ENCODE peak calls at places on chromosomes 13 and 19, in five cellular contexts. O, K, L, N and S are unnamed samples.

GRCh38 chr13:41563501-41564001 is 106.2 kb downstream of the RGCC start:
- DNase-seq in O (peak), K (no peak), N (no peak), L (no peak), S (peak)

GRCh38 chr13:39577833-39578232 is 25.2 kb downstream of the LHFPL6 start:
- DNase-seq in L (no peak), O (no peak), K (no peak), N (no peak), S (no peak)

GRCh38 chr19:16825312-16826168 is 3.7 kb upstream of the SIN3B start:
- DNase-seq in K (peak), L (peak), N (peak), O (peak), S (peak)

GRCh38 chr19:1673645-1674292 is 21.4 kb upstream of the TCF3 start:
- DNase-seq in O (no peak), N (peak), L (no peak), K (no peak), S (no peak)

GRCh38 chr13:87666826-87667225 is 4.3 kb upstream of the SLITRK5 start:
- DNase-seq in L (no peak), N (no peak), O (no peak), K (no peak), S (no peak)

GRCh38 chr19:31348416-31349159 is 648 bp downstream of the TSHZ3 start:
- DNase-seq in O (peak), N (no peak), L (no peak), K (peak), S (no peak)

GRCh38 chr19:34500656-34501120 is 19.1 kb downstream of the WTIP start:
- DNase-seq in K (peak), N (peak), L (no peak), O (no peak), S (no peak)

GRCh38 chr19:42150353-42150752 is 18.1 kb upstream of the POU2F2 start:
- DNase-seq in O (no peak), N (peak), K (no peak), L (no peak), S (no peak)

DNA sequence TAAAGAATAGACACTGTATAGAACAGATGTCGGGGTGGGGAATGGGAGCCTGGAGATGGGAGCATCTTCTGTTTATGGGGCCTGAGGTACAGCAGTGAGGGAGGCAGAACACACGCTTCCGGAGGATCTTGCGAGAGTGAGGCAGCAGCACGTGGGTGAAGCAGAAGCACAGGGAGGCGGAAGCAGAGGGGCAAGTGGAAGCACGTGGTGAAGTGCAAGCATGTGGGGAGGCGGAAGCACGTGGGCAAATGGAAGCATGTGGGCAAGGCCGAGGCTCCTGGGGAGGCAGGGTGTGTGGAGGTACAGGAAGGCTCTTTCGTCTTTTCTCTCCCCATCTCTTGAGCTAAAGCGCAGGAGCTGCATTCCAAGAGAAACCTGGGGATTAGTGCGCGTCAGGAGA is 198.4 kb downstream of the ATP8A2 start:
- DNase-seq in O (no peak), K (no peak), L (no peak), N (no peak), S (no peak)
- TF ChIP-seq CTCF in O (no peak), K (no peak), L (no peak), N (no peak), S (no peak)

GRCh38 chr13:29418026-29418425 is 177.5 kb downstream of the SLC7A1 start:
- DNase-seq in O (no peak), K (peak), L (no peak), N (no peak), S (no peak)
- TF ChIP-seq CTCF in O (no peak), K (no peak), L (no peak), N (peak), S (no peak)

GRCh38 chr19:57587529-57587928 is 3.6 kb downstream of the ZIK1 start:
- DNase-seq in K (no peak), O (no peak), N (peak), L (no peak), S (no peak)

GRCh38 chr19:57578487-57579205 is at the start of gene ZNF416:
- DNase-seq in N (peak), L (peak), O (peak), K (peak), S (peak)

GRCh38 chr19:57583104-57583520 is 833 bp upstream of the ZIK1 start:
- DNase-seq in N (peak), L (no peak), K (no peak), O (no peak), S (no peak)

DNA sequence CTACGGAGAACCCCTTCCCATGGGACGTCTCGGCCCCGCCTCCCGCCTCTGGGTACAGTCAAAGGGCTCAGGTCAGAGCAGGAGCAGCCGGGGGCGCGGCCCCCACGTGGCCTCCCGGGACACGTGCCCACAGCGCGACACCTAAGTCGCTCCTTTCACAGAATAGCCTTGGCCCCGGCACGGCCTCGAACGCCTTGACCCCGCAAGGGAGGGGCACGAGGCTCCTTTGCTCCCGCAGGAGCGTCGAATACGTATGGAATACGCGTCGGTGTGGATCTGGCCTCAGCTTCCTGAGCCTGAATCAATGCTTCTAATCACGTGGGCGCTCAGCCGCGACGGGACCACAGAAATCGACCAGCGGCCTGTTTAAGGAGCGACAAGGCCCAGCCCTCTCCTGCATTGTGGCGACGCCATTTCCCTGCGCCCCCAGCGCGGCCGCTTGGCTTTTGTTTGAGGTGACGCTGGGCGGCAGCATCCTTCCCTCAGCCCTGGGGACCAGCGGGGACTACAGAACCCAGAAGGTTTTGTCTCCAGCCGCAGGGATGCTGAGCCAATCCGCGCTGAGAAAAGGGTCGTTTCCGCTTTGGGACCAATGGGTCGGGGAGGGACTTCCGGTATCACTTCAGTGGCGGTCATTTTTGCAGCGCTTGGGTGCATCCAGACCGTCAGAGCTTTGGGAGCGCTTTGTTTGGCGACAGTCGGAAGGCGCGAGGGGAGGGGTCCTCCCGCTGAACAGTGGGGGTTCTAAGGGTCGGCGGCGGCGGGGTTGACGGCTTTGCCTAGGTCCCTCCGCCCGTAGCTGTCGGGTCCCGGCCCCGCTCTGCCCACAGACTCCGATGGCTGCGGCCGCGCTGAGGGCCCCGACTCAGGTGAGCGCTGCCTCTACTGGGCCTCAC is at the start of gene ZIK1:
- DNase-seq in L (peak), N (peak), O (peak), K (peak), S (peak)
- TF ChIP-seq CTCF in L (no peak), N (no peak), O (peak), K (peak), S (no peak)

GRCh38 chr19:45506991-45507863 is at the start of gene VASP:
- DNase-seq in O (peak), K (peak), N (peak), L (peak), S (no peak)

GRCh38 chr19:45507864-45508680 is 793 bp downstream of the VASP start:
- DNase-seq in N (peak), K (peak), L (peak), O (no peak), S (no peak)

GRCh38 chr19:45505151-45505995 is 1.9 kb upstream of the VASP start:
- DNase-seq in L (no peak), K (no peak), N (no peak), O (no peak), S (no peak)

GRCh38 chr19:45505996-45506245 is 1.4 kb upstream of the VASP start:
- DNase-seq in L (no peak), N (no peak), K (no peak), O (no peak), S (no peak)

GRCh38 chr19:45506246-45506990 is 861 bp upstream of the VASP start:
- DNase-seq in L (peak), O (peak), N (peak), K (peak), S (peak)
- TF ChIP-seq CTCF in L (peak), O (no peak), N (peak), K (peak), S (peak)

GRCh38 chr13:26111797-26112196 is 60.0 kb upstream of the SHISA2 start:
- DNase-seq in O (no peak), K (no peak), L (no peak), N (no peak), S (no peak)

GRCh38 chr13:26117620-26118019 is 65.8 kb upstream of the SHISA2 start:
- DNase-seq in L (no peak), O (no peak), N (no peak), K (no peak), S (no peak)

DNA sequence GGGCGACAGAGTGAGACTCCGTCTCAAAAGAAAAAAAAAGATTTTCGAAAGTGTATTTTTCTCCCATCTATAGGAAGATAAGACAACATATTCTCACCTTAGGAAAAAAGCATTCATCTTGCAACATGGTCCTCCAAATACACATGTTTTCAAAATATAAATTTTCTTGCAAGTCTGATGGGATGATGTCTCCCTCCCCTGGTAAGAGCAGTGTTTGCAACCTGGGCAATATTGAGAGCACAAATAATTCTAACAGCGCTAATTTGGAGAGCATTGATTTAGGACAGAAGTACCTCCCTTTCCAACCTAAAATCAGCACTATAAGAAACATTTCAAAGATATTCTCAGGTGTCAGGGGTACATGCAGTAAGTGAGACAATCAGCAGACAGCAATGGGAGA is 61.0 kb upstream of the SHISA2 start:
- DNase-seq in N (no peak), O (no peak), K (peak), L (no peak), S (no peak)
- TF ChIP-seq CTCF in N (peak), O (no peak), K (peak), L (no peak), S (peak)

GRCh38 chr13:22039961-22040360 is 369.1 kb downstream of the FGF9 start:
- DNase-seq in O (no peak), K (no peak), N (no peak), L (no peak), S (no peak)

GRCh38 chr13:22041741-22042140 is 370.9 kb downstream of the FGF9 start:
- DNase-seq in N (no peak), O (no peak), K (no peak), L (no peak), S (no peak)

GRCh38 chr13:22040810-22041364 is 370.0 kb downstream of the FGF9 start:
- DNase-seq in K (peak), O (no peak), N (no peak), L (no peak), S (no peak)
- TF ChIP-seq CTCF in K (no peak), O (no peak), N (no peak), L (no peak), S (no peak)

DNA sequence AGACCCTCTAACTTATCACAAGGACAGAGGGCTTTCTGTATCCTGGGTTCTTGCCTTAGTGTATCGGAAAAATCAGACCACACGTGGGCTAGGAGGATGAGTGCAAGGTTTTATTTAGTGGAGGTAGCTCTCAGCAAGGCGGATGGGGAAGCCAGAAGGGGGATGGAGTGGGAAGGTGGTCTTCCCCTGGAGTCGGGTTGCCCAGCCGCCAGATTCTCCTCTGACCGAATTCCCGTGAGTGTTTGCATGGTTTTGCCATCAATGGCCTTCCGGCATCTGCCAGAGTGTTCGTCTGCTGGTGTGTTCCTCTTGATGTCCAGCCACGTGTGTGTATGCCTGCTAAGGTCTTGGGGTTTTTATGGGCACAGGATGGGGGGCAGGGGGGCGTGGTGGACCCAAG is 1335.1 kb upstream of the SPRY2 start:
- DNase-seq in L (no peak), N (no peak), O (no peak), K (no peak), S (no peak)
- TF ChIP-seq CTCF in L (no peak), N (no peak), O (no peak), K (no peak), S (no peak)

GRCh38 chr19:50798943-50799851 is 9.0 kb downstream of the ACP4 start:
- DNase-seq in K (no peak), N (peak), L (no peak), O (no peak), S (no peak)
- TF ChIP-seq CTCF in K (no peak), N (no peak), L (no peak), O (no peak), S (no peak)

DNA sequence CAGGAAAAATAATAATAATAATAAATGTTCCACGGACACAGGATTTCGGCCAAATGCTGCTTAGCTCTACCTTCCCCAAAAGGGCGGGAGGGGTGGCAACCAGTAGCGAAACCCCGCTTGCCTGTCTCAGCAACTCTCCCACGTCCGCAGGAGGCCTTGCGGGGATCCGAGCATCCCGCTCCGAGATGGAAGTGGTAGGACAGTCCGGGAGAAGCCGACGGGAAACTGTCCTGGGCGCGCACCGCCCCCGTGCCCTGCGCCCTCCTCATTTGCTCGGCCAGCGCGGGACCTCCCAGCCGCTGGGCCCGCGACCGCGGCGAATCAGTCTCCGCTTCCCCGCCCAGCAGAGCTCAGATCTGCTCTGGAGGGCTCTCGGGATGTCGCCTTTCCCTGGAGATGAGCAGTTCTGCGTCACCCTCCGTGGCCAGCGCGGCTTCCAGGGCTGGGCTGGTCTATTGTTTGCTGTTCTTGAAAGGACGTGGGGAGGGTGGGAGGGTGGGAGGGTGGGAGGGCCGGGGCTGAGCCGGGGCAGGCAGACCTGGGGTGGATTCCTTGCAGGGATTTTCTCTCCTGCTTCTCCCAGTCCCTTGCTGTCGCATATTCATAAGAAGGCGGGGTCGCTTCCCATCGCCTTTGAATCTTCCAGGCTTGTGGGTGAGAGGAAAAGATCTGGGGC is 48.8 kb upstream of the PABPC3 start:
- DNase-seq in O (no peak), L (no peak), K (peak), N (peak), S (no peak)
- TF ChIP-seq CTCF in O (no peak), L (no peak), K (no peak), N (no peak), S (no peak)